ENCODE peak calls at places on chromosomes 2 and 18, in seven cellular contexts. E, H, F, A, G, B and T are unnamed samples.

GRCh38 chr2:20465716-20466391 is 19.0 kb downstream of the RHOB start:
- DNase-seq in E (no peak), H (peak; percentile 66), F (no peak), A (no peak), G (peak; percentile 51), B (no peak), T (peak; percentile 51)

GRCh38 chr2:203782262-203782976 is 76.0 kb downstream of the CD28 start:
- DNase-seq in E (no peak), H (peak; percentile 57), F (peak; percentile 82), A (no peak), G (peak; percentile 26), B (peak; percentile 83), T (peak; percentile 39)

GRCh38 chr2:21431078-21431477 is 307.3 kb downstream of the TDRD15 start:
- DNase-seq in E (no peak), H (no peak), F (no peak), A (no peak), G (no peak), B (no peak), T (no peak)

GRCh38 chr2:18814387-18814786 is 225.0 kb upstream of the NT5C1B start:
- DNase-seq in E (no peak), H (no peak), F (peak; percentile 18), A (no peak), G (no peak), B (no peak), T (no peak)

GRCh38 chr2:74253937-74254336 is 55.5 kb downstream of the MTHFD2 start:
- DNase-seq in E (no peak), H (no peak), F (peak; percentile 27), A (no peak), G (no peak), B (no peak), T (no peak)

GRCh38 chr2:178271629-178272333 is 77.5 kb downstream of the OSBPL6 start:
- DNase-seq in E (peak; percentile 15), H (peak; percentile 52), F (peak; percentile 66), A (no peak), G (peak; percentile 88), B (no peak), T (no peak)

GRCh38 chr18:78915446-78916008 is 64.1 kb upstream of the SALL3 start:
- DNase-seq in E (no peak), H (no peak), F (no peak), A (no peak), G (no peak), B (no peak), T (no peak)

GRCh38 chr2:238568455-238569414 is 142.0 kb downstream of the ASB1 start:
- DNase-seq in E (no peak), H (no peak), F (no peak), A (no peak), G (peak; percentile 28), B (no peak), T (no peak)

GRCh38 chr18:33746261-33746660 is 168.2 kb downstream of the ASXL3 start:
- DNase-seq in E (no peak), H (peak; percentile 49), F (no peak), A (no peak), G (no peak), B (no peak), T (no peak)

GRCh38 chr18:1018211-1018651 is 113.6 kb downstream of the ADCYAP1 start:
- DNase-seq in E (no peak), H (no peak), F (peak; percentile 26), A (no peak), G (no peak), B (no peak), T (no peak)

GRCh38 chr2:205259131-205259530 is 423.2 kb upstream of the NRP2 start:
- DNase-seq in E (no peak), H (no peak), F (no peak), A (no peak), G (no peak), B (no peak), T (no peak)

GRCh38 chr2:145654156-145654555 is 1134.2 kb upstream of the ZEB2 start:
- DNase-seq in E (no peak), H (no peak), F (no peak), A (no peak), G (no peak), B (no peak), T (no peak)

GRCh38 chr18:61388010-61388409 is 54.8 kb downstream of the CDH20 start:
- DNase-seq in E (no peak), H (no peak), F (peak; percentile 50), A (no peak), G (no peak), B (no peak), T (no peak)

GRCh38 chr18:49041677-49042570 is 91.2 kb upstream of the SMAD7 start:
- DNase-seq in E (peak; percentile 12), H (no peak), F (peak; percentile 65), A (no peak), G (peak; percentile 83), B (peak; percentile 82), T (no peak)

GRCh38 chr2:205989291-205990071 is 96.5 kb downstream of the INO80D start:
- DNase-seq in E (no peak), H (no peak), F (no peak), A (no peak), G (peak; percentile 60), B (no peak), T (no peak)

GRCh38 chr18:64287926-64288325 is 139.0 kb upstream of the LINC00305 start:
- DNase-seq in E (no peak), H (no peak), F (no peak), A (no peak), G (no peak), B (no peak), T (no peak)

GRCh38 chr2:63587814-63588384 is 378 bp downstream of the WDPCP start:
- DNase-seq in E (no peak), H (no peak), F (peak; percentile 7), A (no peak), G (no peak), B (peak; percentile 83), T (no peak)

GRCh38 chr2:48607307-48608014 is 10.2 kb upstream of the GTF2A1L start:
- DNase-seq in E (peak; percentile 3), H (no peak), F (peak; percentile 18), A (no peak), G (no peak), B (no peak), T (no peak)

GRCh38 chr2:237806334-237806733 is 7.8 kb downstream of the RBM44 start:
- DNase-seq in E (no peak), H (no peak), F (no peak), A (no peak), G (no peak), B (no peak), T (no peak)

GRCh38 chr2:28981620-28982371 is 698 bp downstream of the TOGARAM2 start:
- DNase-seq in E (no peak), H (no peak), F (no peak), A (no peak), G (no peak), B (no peak), T (no peak)

GRCh38 chr2:152560163-152560562 is 157.1 kb downstream of the PRPF40A start:
- DNase-seq in E (no peak), H (no peak), F (peak; percentile 39), A (no peak), G (no peak), B (no peak), T (no peak)

GRCh38 chr2:160918909-160919503 is 241.2 kb upstream of the TANK start:
- DNase-seq in E (no peak), H (peak; percentile 24), F (no peak), A (peak; percentile 20), G (peak; percentile 71), B (peak; percentile 84), T (peak; percentile 85)

GRCh38 chr2:130252880-130253645 is 54.8 kb upstream of the TUBA3E start:
- DNase-seq in E (no peak), H (no peak), F (peak; percentile 59), A (no peak), G (no peak), B (peak; percentile 34), T (peak; percentile 51)

GRCh38 chr18:35515460-35516130 is 17.8 kb upstream of the INO80C start:
- DNase-seq in E (no peak), H (no peak), F (no peak), A (no peak), G (no peak), B (peak; percentile 28), T (peak; percentile 43)

GRCh38 chr2:227402959-227403358 is 15.2 kb upstream of the SCYGR1 start:
- DNase-seq in E (no peak), H (no peak), F (no peak), A (no peak), G (no peak), B (no peak), T (no peak)

GRCh38 chr2:205868773-205869333 is 186.6 kb downstream of the NRP2 start:
- DNase-seq in E (no peak), H (no peak), F (peak; percentile 42), A (no peak), G (no peak), B (no peak), T (no peak)

GRCh38 chr2:10912076-10912731 is 470 bp downstream of the KCNF1 start:
- DNase-seq in E (no peak), H (no peak), F (no peak), A (no peak), G (no peak), B (peak; percentile 37), T (no peak)

GRCh38 chr18:54250846-54251251 is 18.5 kb upstream of the POLI start:
- DNase-seq in E (no peak), H (no peak), F (no peak), A (no peak), G (no peak), B (no peak), T (no peak)